ENCODE peak calls at places on chromosomes 1 and 21, in seven cellular contexts. X is GM12878, M is K562, L is GM12891, Z is H1, T is SK-N-SH, A is HepG2. C is an unnamed sample.

GRCh38 chr1:159916240-159917051 is 8.9 kb downstream of the TAGLN2 start:
- DNase-seq in X (no peak), M (no peak), L (no peak), Z (no peak), T (peak), A (peak), C (no peak)

GRCh38 chr1:246784621-246785535 is 60.7 kb downstream of the SCCPDH start:
- DNase-seq in X (no peak), M (no peak), L (no peak), Z (no peak), T (no peak), A (no peak), C (no peak)

GRCh38 chr1:95809391-95809790 is 575.4 kb downstream of the RWDD3 start:
- DNase-seq in X (no peak), M (no peak), L (no peak), Z (no peak), T (no peak), A (no peak), C (no peak)

GRCh38 chr1:209404577-209404976 is 178.9 kb upstream of the CAMK1G start:
- DNase-seq in X (no peak), M (no peak), L (no peak), Z (no peak), T (no peak), A (no peak), C (no peak)

GRCh38 chr1:169692766-169693460 is 18.5 kb downstream of the SELL start:
- DNase-seq in X (peak), M (no peak), L (no peak), Z (no peak), T (no peak), A (no peak), C (no peak)

GRCh38 chr1:204544321-204544720 is 28.1 kb downstream of the MDM4 start:
- DNase-seq in X (no peak), M (no peak), L (no peak), Z (no peak), T (no peak), A (no peak), C (no peak)

GRCh38 chr1:25577151-25577920 is 33.9 kb downstream of the LDLRAP1 start:
- DNase-seq in X (no peak), M (no peak), L (no peak), Z (no peak), T (no peak), A (no peak), C (no peak)

GRCh38 chr1:93904228-93904627 is 5.0 kb downstream of the GCLM start:
- DNase-seq in X (no peak), M (no peak), L (no peak), Z (no peak), T (no peak), A (no peak), C (no peak)

GRCh38 chr1:184021666-184022198 is 15.8 kb downstream of the COLGALT2 start:
- DNase-seq in X (no peak), M (no peak), L (no peak), Z (no peak), T (no peak), A (no peak), C (no peak)

GRCh38 chr1:210711825-210712224 is 383.1 kb downstream of the HHAT start:
- DNase-seq in X (no peak), M (peak), L (no peak), Z (no peak), T (no peak), A (no peak), C (no peak)
- TF ChIP-seq POLR2AphosphoS5 in X (no peak), M (no peak), L (no peak), Z (no peak), T (no peak), A (no peak), C (no peak)

GRCh38 chr1:119902775-119903442 is 6.6 kb upstream of the ADAM30 start:
- DNase-seq in X (no peak), M (no peak), L (no peak), Z (no peak), T (no peak), A (no peak), C (no peak)
- TF ChIP-seq TAF1 in X (no peak), M (no peak), L (no peak), Z (no peak), T (no peak), A (no peak), C (no peak)

DNA sequence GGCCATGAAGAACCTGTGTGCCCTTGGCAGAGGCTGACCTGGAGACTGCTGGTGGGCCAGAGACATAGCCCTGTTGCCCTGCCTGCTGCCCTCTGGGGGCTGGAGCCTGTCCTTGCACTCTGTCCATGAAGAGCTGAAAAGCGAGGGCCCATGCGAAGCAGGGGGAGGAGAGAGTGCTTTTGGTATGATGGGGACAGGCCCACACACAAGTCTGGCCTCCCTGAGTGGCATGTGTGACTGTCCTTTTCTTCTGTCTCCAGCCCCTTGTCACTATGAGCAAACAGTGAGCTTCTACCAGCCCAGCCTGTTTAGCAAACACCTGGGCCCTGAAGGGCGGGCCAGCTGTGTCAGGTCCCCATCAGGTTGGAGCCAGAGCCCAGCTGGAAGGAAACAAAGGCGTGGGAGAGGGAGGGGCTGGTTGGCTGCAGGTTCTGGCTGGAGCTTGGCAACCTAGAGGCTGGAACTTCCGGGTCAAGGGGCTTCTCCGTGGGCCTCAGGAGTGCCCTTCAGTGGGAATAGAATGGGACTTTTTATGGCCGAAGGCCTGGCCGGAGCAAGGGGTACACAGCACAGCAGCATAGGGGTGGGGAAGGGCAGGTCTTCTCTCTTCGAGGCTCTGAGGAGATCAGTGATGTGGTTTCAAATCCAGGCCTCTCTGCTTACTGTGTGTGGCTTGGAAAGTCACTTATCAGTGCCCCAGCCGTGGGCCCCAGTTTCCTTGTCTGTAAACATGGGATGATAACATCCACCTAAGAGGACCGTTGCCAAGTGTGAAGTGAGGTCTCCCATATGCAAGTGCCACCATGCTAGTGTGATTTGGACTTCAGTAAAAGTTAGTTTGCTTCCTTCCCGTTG is 14.3 kb downstream of the QSOX1 start:
- DNase-seq in X (no peak), M (peak), L (peak), Z (no peak), T (peak), A (peak), C (peak)
- TF ChIP-seq POLR2AphosphoS5 in X (no peak), M (no peak), L (no peak), Z (no peak), T (no peak), A (no peak), C (no peak)

GRCh38 chr1:171911506-171911905 is 70.2 kb downstream of the DNM3 start:
- DNase-seq in X (no peak), M (peak), L (no peak), Z (no peak), T (no peak), A (no peak), C (no peak)

GRCh38 chr1:171909711-171910110 is 68.4 kb downstream of the DNM3 start:
- DNase-seq in X (no peak), M (no peak), L (no peak), Z (peak), T (no peak), A (no peak), C (no peak)

GRCh38 chr1:171913385-171913784 is 72.1 kb downstream of the DNM3 start:
- DNase-seq in X (no peak), M (no peak), L (no peak), Z (no peak), T (peak), A (peak), C (no peak)

GRCh38 chr1:171910786-171911185 is 69.5 kb downstream of the DNM3 start:
- DNase-seq in X (no peak), M (no peak), L (no peak), Z (no peak), T (no peak), A (no peak), C (no peak)

DNA sequence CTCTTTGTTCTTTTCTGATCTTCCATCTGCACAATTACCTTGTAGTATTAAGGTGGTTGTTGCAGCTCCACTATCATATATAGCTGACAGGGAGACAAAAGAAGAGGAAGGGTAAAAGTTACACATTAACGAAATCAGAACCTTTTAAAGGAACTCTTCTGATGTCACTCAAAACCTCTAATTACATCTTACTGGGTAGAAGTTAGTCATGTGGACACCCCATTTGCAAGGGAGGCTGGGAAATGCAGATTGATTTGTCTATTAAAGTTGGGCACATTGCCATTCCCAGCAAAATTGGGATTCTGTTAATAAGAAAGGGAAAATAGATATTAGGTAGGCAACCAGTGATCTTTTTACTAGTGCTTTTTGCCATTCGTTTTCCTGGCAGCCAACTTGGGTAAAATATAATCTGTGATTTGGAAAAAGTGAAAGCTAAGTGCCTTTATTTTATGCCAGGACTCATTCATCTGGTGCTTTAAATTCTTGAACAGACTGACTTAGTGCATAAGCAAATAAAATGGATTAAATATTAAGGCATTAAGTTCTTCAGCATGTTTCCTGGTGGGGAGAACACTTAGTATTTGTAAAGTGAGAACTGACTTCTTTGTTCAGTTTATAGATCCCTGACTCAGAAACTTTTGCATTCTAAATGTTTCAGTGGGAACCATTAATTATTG is 71.3 kb downstream of the DNM3 start:
- DNase-seq in X (no peak), M (no peak), L (no peak), Z (no peak), T (no peak), A (no peak), C (no peak)
- TF ChIP-seq TAF1 in X (no peak), M (no peak), L (no peak), Z (no peak), T (no peak), A (no peak), C (no peak)

GRCh38 chr1:235455806-235456205 is 48.4 kb downstream of the B3GALNT2 start:
- DNase-seq in X (no peak), M (no peak), L (no peak), Z (no peak), T (no peak), A (no peak), C (no peak)
- TF ChIP-seq POLR2AphosphoS5 in X (no peak), M (no peak), L (no peak), Z (no peak), T (no peak), A (no peak), C (no peak)

DNA sequence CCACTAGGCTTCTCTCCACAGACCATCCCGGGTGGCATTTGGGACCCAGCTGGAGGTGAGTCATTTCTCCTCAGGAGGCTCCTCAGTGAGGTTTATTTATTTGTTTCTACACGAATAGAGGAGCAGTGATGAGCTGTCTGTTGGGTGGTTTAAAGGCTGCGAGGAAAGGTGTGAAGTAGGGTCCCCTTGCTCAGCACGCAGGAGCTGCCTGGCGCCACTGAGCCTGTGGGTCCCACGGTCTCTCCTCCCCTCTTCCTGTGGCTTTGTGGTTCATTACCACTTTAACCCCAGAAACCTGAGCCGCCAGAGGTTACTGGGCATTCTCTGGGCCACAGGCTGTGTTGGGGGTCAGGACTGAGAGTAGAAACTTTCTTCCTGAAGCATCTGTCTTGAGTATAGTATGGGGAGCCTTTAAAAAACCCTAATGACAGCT is 39.9 kb downstream of the IL6R start:
- DNase-seq in X (peak), M (no peak), L (peak), Z (no peak), T (no peak), A (no peak), C (peak)
- TF ChIP-seq TAF1 in X (no peak), M (no peak), L (no peak), Z (no peak), T (no peak), A (no peak), C (no peak)

GRCh38 chr21:16113052-16113715 is 383.4 kb downstream of the USP25 start:
- DNase-seq in X (no peak), M (no peak), L (no peak), Z (no peak), T (no peak), A (no peak), C (no peak)
- TF ChIP-seq POLR2AphosphoS5 in X (no peak), M (no peak), L (no peak), Z (no peak), T (no peak), A (no peak), C (no peak)

GRCh38 chr1:57378564-57378963 is 45.3 kb downstream of the DAB1 start:
- DNase-seq in X (no peak), M (no peak), L (no peak), Z (no peak), T (no peak), A (no peak), C (no peak)
- TF ChIP-seq TAF1 in X (no peak), M (no peak), L (no peak), Z (no peak), T (no peak), A (no peak), C (no peak)

GRCh38 chr1:201715801-201716741 is 112.9 kb upstream of the IPO9 start:
- DNase-seq in X (peak), M (no peak), L (no peak), Z (no peak), T (no peak), A (no peak), C (no peak)

GRCh38 chr1:201716742-201717135 is 112.2 kb upstream of the IPO9 start:
- DNase-seq in X (no peak), M (no peak), L (no peak), Z (no peak), T (no peak), A (no peak), C (no peak)

GRCh38 chr1:201713093-201713810 is 115.7 kb upstream of the IPO9 start:
- DNase-seq in X (no peak), M (peak), L (no peak), Z (no peak), T (no peak), A (no peak), C (no peak)

GRCh38 chr1:201715351-201715750 is 113.6 kb upstream of the IPO9 start:
- DNase-seq in X (no peak), M (no peak), L (no peak), Z (no peak), T (no peak), A (no peak), C (no peak)

DNA sequence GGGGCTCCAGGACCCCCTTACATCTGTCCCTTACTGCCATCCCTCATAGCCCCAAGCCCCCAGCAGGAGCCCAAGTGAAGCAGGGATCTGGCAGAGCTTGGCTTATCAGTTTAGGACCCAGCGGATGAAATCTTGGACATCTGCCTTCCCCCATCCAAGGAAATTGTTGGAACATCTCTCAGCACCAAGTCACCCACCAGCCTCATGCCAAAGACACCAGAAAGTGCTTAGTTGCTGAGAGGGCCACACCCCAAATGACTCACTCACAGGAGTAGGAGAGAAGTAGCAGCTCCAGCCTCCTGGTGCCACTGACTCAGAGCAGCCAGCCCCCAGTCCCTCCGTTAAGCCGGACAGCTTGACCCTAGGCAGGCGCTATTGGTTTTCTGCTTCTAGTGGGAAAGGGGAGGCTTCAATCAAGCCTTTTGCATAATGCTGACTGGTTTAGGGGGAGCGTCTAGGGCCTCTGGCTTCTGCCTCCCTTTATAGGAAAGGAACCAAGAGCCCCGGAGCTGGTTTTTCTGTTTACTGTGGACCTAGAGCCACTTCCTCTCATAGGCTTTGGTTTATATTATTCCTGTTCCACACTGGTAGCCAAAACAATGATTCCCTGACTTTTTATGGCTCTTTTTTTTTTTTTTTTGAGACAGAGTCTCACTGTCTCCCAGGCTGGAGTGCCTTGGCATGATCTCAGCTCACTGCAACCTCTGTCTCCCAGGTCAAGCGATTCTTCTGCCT is 114.2 kb upstream of the IPO9 start:
- DNase-seq in X (no peak), M (peak), L (no peak), Z (peak), T (no peak), A (no peak), C (no peak)
- TF ChIP-seq POLR2AphosphoS5 in X (no peak), M (no peak), L (no peak), Z (no peak), T (peak), A (no peak), C (no peak)

C was measured in GM12892.